ENCODE peak calls at places on chromosomes 11 and 22, in four cellular contexts. One of them, this sample, is unnamed.

GRCh38 chr11:6531267-6531752 is 34.2 kb downstream of the DNHD1 start:
- DNase-seq in lower lobe of right lung: no peak
- DNase-seq in fibroblast of pulmonary artery: peak; percentile 70
- DNase-seq in fibroblast of the aortic adventitia: peak; percentile 68
- DNase-seq in this sample: peak; percentile 66

GRCh38 chr11:8229299-8230177 is 34.1 kb downstream of the LMO1 start:
- DNase-seq in lower lobe of right lung: peak; percentile 41
- DNase-seq in fibroblast of pulmonary artery: peak; percentile 21
- DNase-seq in fibroblast of the aortic adventitia: no peak
- DNase-seq in this sample: no peak

GRCh38 chr11:112769573-112769972 is 191.6 kb upstream of the NCAM1 start:
- DNase-seq in lower lobe of right lung: no peak
- DNase-seq in fibroblast of pulmonary artery: no peak
- DNase-seq in fibroblast of the aortic adventitia: no peak
- DNase-seq in this sample: no peak

GRCh38 chr22:42792909-42793847 is 63.9 kb downstream of the ARFGAP3 start:
- DNase-seq in lower lobe of right lung: no peak
- DNase-seq in fibroblast of pulmonary artery: no peak
- DNase-seq in fibroblast of the aortic adventitia: no peak
- DNase-seq in this sample: no peak

GRCh38 chr11:3215346-3216026 is 3.1 kb downstream of the MRGPRG start:
- DNase-seq in lower lobe of right lung: no peak
- DNase-seq in fibroblast of pulmonary artery: no peak
- DNase-seq in fibroblast of the aortic adventitia: no peak
- DNase-seq in this sample: no peak

GRCh38 chr11:111532365-111532709 is 8.2 kb upstream of the LAYN start:
- DNase-seq in lower lobe of right lung: no peak
- DNase-seq in fibroblast of pulmonary artery: no peak
- DNase-seq in fibroblast of the aortic adventitia: no peak
- DNase-seq in this sample: no peak

GRCh38 chr11:118938491-118939411 is 13.0 kb upstream of the BCL9L start:
- DNase-seq in lower lobe of right lung: peak; percentile 75
- DNase-seq in fibroblast of pulmonary artery: peak; percentile 39
- DNase-seq in fibroblast of the aortic adventitia: peak; percentile 51
- DNase-seq in this sample: peak; percentile 78

GRCh38 chr11:123301696-123302400 is 106.8 kb upstream of the CLMP start:
- DNase-seq in lower lobe of right lung: peak; percentile 74
- DNase-seq in fibroblast of pulmonary artery: peak; percentile 39
- DNase-seq in fibroblast of the aortic adventitia: peak; percentile 25
- DNase-seq in this sample: peak; percentile 31

GRCh38 chr11:57476223-57476882 is 16.0 kb downstream of the RTN4RL2 start:
- DNase-seq in lower lobe of right lung: peak; percentile 71
- DNase-seq in fibroblast of pulmonary artery: no peak
- DNase-seq in fibroblast of the aortic adventitia: no peak
- DNase-seq in this sample: no peak

GRCh38 chr11:126561327-126561893 is 205.9 kb downstream of the ST3GAL4 start:
- DNase-seq in lower lobe of right lung: no peak
- DNase-seq in fibroblast of pulmonary artery: peak; percentile 76
- DNase-seq in fibroblast of the aortic adventitia: peak; percentile 75
- DNase-seq in this sample: peak; percentile 74

GRCh38 chr11:112085822-112086421 is 634 bp downstream of the TIMM8B start:
- DNase-seq in lower lobe of right lung: no peak
- DNase-seq in fibroblast of pulmonary artery: peak; percentile 31
- DNase-seq in fibroblast of the aortic adventitia: no peak
- DNase-seq in this sample: peak; percentile 49

GRCh38 chr22:50535113-50535512 is 5.3 kb upstream of the TYMP start:
- DNase-seq in lower lobe of right lung: no peak
- DNase-seq in fibroblast of pulmonary artery: no peak
- DNase-seq in fibroblast of the aortic adventitia: no peak
- DNase-seq in this sample: no peak

GRCh38 chr11:34348919-34349318 is 8.9 kb downstream of the ABTB2 start:
- DNase-seq in lower lobe of right lung: no peak
- DNase-seq in fibroblast of pulmonary artery: no peak
- DNase-seq in fibroblast of the aortic adventitia: no peak
- DNase-seq in this sample: no peak

GRCh38 chr11:29214833-29215232 is 802.0 kb downstream of the KCNA4 start:
- DNase-seq in lower lobe of right lung: no peak
- DNase-seq in fibroblast of pulmonary artery: peak; percentile 32
- DNase-seq in fibroblast of the aortic adventitia: peak; percentile 50
- DNase-seq in this sample: peak; percentile 58

GRCh38 chr22:49660794-49661781 is 166.6 kb downstream of the BRD1 start:
- DNase-seq in lower lobe of right lung: peak; percentile 37
- DNase-seq in fibroblast of pulmonary artery: no peak
- DNase-seq in fibroblast of the aortic adventitia: no peak
- DNase-seq in this sample: no peak

GRCh38 chr22:38272373-38273134 is at the start of gene TMEM184B:
- DNase-seq in lower lobe of right lung: peak; percentile 81
- DNase-seq in fibroblast of pulmonary artery: peak; percentile 73
- DNase-seq in fibroblast of the aortic adventitia: peak; percentile 66
- DNase-seq in this sample: peak; percentile 74

GRCh38 chr22:50621491-50621880 is 6.5 kb downstream of the ARSA start:
- DNase-seq in lower lobe of right lung: no peak
- DNase-seq in fibroblast of pulmonary artery: no peak
- DNase-seq in fibroblast of the aortic adventitia: no peak
- DNase-seq in this sample: no peak

GRCh38 chr11:119470316-119471266 is 47.6 kb upstream of the THY1 start:
- DNase-seq in lower lobe of right lung: no peak
- DNase-seq in fibroblast of pulmonary artery: peak; percentile 83
- DNase-seq in fibroblast of the aortic adventitia: peak; percentile 98
- DNase-seq in this sample: peak; percentile 61

GRCh38 chr22:37309221-37310074 is 27.1 kb downstream of the CYTH4 start:
- DNase-seq in lower lobe of right lung: no peak
- DNase-seq in fibroblast of pulmonary artery: no peak
- DNase-seq in fibroblast of the aortic adventitia: no peak
- DNase-seq in this sample: peak; percentile 29

GRCh38 chr22:29300467-29300806 is 6.0 kb upstream of the GAS2L1 start:
- DNase-seq in lower lobe of right lung: no peak
- DNase-seq in fibroblast of pulmonary artery: no peak
- DNase-seq in fibroblast of the aortic adventitia: no peak
- DNase-seq in this sample: no peak

GRCh38 chr11:33774356-33775063 is at the start of gene FBXO3:
- DNase-seq in lower lobe of right lung: peak; percentile 90
- DNase-seq in fibroblast of pulmonary artery: peak; percentile 81
- DNase-seq in fibroblast of the aortic adventitia: peak; percentile 76
- DNase-seq in this sample: peak; percentile 79

GRCh38 chr11:60634151-60634550 is 65.3 kb upstream of the MS4A8 start:
- DNase-seq in lower lobe of right lung: no peak
- DNase-seq in fibroblast of pulmonary artery: no peak
- DNase-seq in fibroblast of the aortic adventitia: no peak
- DNase-seq in this sample: peak; percentile 1

GRCh38 chr11:67369801-67370284 is 3.6 kb downstream of the CLCF1 start:
- DNase-seq in lower lobe of right lung: no peak
- DNase-seq in fibroblast of pulmonary artery: peak; percentile 42
- DNase-seq in fibroblast of the aortic adventitia: peak; percentile 45
- DNase-seq in this sample: peak; percentile 65
- H3K4me3 ChIP-seq in lower lobe of right lung: no peak overlapping the region
- H3K4me3 ChIP-seq in fibroblast of pulmonary artery: no peak overlapping the region
- H3K4me3 ChIP-seq in fibroblast of the aortic adventitia: peak overlapping the region; percentile 37
- H3K4me3 ChIP-seq in this sample: peak overlapping the region; percentile 1

GRCh38 chr11:1051356-1052132 is 15.0 kb upstream of the MUC6 start:
- DNase-seq in lower lobe of right lung: peak; percentile 39
- DNase-seq in fibroblast of pulmonary artery: no peak
- DNase-seq in fibroblast of the aortic adventitia: no peak
- DNase-seq in this sample: no peak
- TF ChIP-seq CTCF in lower lobe of right lung: no peak
- TF ChIP-seq CTCF in fibroblast of pulmonary artery: no peak
- TF ChIP-seq CTCF in fibroblast of the aortic adventitia: no peak
- TF ChIP-seq CTCF in this sample: no peak

GRCh38 chr11:788009-788640 is 1.8 kb downstream of the CEND1 start:
- DNase-seq in lower lobe of right lung: no peak
- DNase-seq in fibroblast of pulmonary artery: no peak
- DNase-seq in fibroblast of the aortic adventitia: no peak
- DNase-seq in this sample: no peak

GRCh38 chr11:788953-789940 is 643 bp downstream of the CEND1 start:
- DNase-seq in lower lobe of right lung: no peak
- DNase-seq in fibroblast of pulmonary artery: no peak
- DNase-seq in fibroblast of the aortic adventitia: no peak
- DNase-seq in this sample: no peak

GRCh38 chr11:790721-791564 is 1.1 kb upstream of the CEND1 start:
- DNase-seq in lower lobe of right lung: no peak
- DNase-seq in fibroblast of pulmonary artery: no peak
- DNase-seq in fibroblast of the aortic adventitia: peak; percentile 30
- DNase-seq in this sample: peak; percentile 53

GRCh38 chr11:791658-792534 is 2.0 kb upstream of the CEND1 start:
- DNase-seq in lower lobe of right lung: no peak
- DNase-seq in fibroblast of pulmonary artery: no peak
- DNase-seq in fibroblast of the aortic adventitia: no peak
- DNase-seq in this sample: no peak

GRCh38 chr11:789951-790350 is at the start of gene CEND1:
- DNase-seq in lower lobe of right lung: no peak
- DNase-seq in fibroblast of pulmonary artery: peak; percentile 49
- DNase-seq in fibroblast of the aortic adventitia: peak; percentile 57
- DNase-seq in this sample: peak; percentile 48
- H3K4me3 ChIP-seq in lower lobe of right lung: no peak within 1 kb of the TSS
- H3K4me3 ChIP-seq in fibroblast of pulmonary artery: no peak within 1 kb of the TSS
- H3K4me3 ChIP-seq in fibroblast of the aortic adventitia: peak within 1 kb of the TSS; percentile 57
- H3K4me3 ChIP-seq in this sample: no peak within 1 kb of the TSS

GRCh38 chr11:65266210-65266609 is 4.4 kb downstream of the POLA2 start:
- DNase-seq in lower lobe of right lung: no peak
- DNase-seq in fibroblast of pulmonary artery: peak; percentile 31
- DNase-seq in fibroblast of the aortic adventitia: peak; percentile 40
- DNase-seq in this sample: no peak
- TF ChIP-seq CTCF in lower lobe of right lung: no peak
- TF ChIP-seq CTCF in fibroblast of pulmonary artery: peak; percentile 55
- TF ChIP-seq CTCF in fibroblast of the aortic adventitia: peak; percentile 74
- TF ChIP-seq CTCF in this sample: peak; percentile 9

GRCh38 chr11:61752925-61753551 is 602 bp downstream of the MYRF start:
- DNase-seq in lower lobe of right lung: no peak
- DNase-seq in fibroblast of pulmonary artery: no peak
- DNase-seq in fibroblast of the aortic adventitia: no peak
- DNase-seq in this sample: no peak
- H3K4me3 ChIP-seq in lower lobe of right lung: peak overlapping the region; percentile 49
- H3K4me3 ChIP-seq in fibroblast of pulmonary artery: peak overlapping the region; percentile 64
- H3K4me3 ChIP-seq in fibroblast of the aortic adventitia: peak overlapping the region; percentile 31
- H3K4me3 ChIP-seq in this sample: peak overlapping the region; percentile 73

GRCh38 chr11:12410006-12410728 is 32.8 kb downstream of the PARVA start:
- DNase-seq in lower lobe of right lung: no peak
- DNase-seq in fibroblast of pulmonary artery: peak; percentile 60
- DNase-seq in fibroblast of the aortic adventitia: peak; percentile 56
- DNase-seq in this sample: peak; percentile 60
- TF ChIP-seq CTCF in lower lobe of right lung: no peak
- TF ChIP-seq CTCF in fibroblast of pulmonary artery: peak; percentile 32
- TF ChIP-seq CTCF in fibroblast of the aortic adventitia: peak; percentile 32
- TF ChIP-seq CTCF in this sample: peak; percentile 33

DNA sequence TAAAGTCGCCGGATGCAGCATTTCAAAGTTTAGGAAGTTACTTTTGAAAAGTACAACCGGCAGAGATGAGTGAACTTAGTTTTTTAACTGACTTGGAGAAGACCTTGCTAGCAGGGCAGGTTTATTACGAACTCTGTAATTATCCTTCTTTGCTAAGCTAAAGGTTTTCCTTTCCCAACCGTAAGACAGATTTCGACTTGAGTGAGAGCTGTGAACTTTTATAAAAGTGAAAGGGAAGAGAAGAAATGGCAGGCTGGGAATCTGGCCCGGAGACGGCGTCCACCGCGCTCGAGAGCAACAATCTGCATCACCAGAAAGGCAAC is 659 bp upstream of the TEAD1 start:
- DNase-seq in lower lobe of right lung: no peak
- DNase-seq in fibroblast of pulmonary artery: no peak
- DNase-seq in fibroblast of the aortic adventitia: no peak
- DNase-seq in this sample: no peak
- H3K4me3 ChIP-seq in lower lobe of right lung: peak overlapping the region; percentile 74
- H3K4me3 ChIP-seq in fibroblast of pulmonary artery: peak overlapping the region; percentile 71
- H3K4me3 ChIP-seq in fibroblast of the aortic adventitia: peak overlapping the region; percentile 72
- H3K4me3 ChIP-seq in this sample: peak overlapping the region; percentile 77

GRCh38 chr11:95218149-95218548 is 12.9 kb downstream of the SESN3 start:
- DNase-seq in lower lobe of right lung: no peak
- DNase-seq in fibroblast of pulmonary artery: no peak
- DNase-seq in fibroblast of the aortic adventitia: no peak
- DNase-seq in this sample: no peak
- TF ChIP-seq CTCF in lower lobe of right lung: no peak
- TF ChIP-seq CTCF in fibroblast of pulmonary artery: no peak
- TF ChIP-seq CTCF in fibroblast of the aortic adventitia: no peak
- TF ChIP-seq CTCF in this sample: no peak

GRCh38 chr11:46672381-46672839 is 28.0 kb downstream of the ARHGAP1 start:
- DNase-seq in lower lobe of right lung: no peak
- DNase-seq in fibroblast of pulmonary artery: no peak
- DNase-seq in fibroblast of the aortic adventitia: no peak
- DNase-seq in this sample: no peak

GRCh38 chr11:46673713-46674462 is 26.5 kb downstream of the ARHGAP1 start:
- DNase-seq in lower lobe of right lung: no peak
- DNase-seq in fibroblast of pulmonary artery: no peak
- DNase-seq in fibroblast of the aortic adventitia: no peak
- DNase-seq in this sample: no peak

GRCh38 chr11:46674463-46675287 is 25.7 kb downstream of the ARHGAP1 start:
- DNase-seq in lower lobe of right lung: no peak
- DNase-seq in fibroblast of pulmonary artery: no peak
- DNase-seq in fibroblast of the aortic adventitia: peak; percentile 47
- DNase-seq in this sample: peak; percentile 79

GRCh38 chr11:46669606-46670243 is 30.7 kb downstream of the ARHGAP1 start:
- DNase-seq in lower lobe of right lung: no peak
- DNase-seq in fibroblast of pulmonary artery: no peak
- DNase-seq in fibroblast of the aortic adventitia: no peak
- DNase-seq in this sample: peak; percentile 56

DNA sequence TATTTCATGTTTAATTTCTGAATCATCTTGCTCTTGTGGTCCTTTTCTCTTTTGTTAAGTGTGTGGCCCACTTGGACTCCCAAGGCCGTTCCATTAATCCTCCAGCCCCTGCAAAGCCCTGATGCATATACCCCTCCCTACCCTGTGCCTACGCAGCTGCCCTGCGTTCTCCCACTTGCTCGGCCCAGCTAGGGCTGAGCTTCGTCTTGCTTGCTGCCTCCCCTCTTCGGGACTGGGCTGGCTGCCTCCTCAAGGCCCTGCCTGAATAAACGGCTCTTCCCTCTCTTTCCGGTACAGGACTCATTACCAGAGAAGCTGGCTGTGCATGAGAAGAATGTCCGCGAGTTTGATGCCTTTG is 28.5 kb downstream of the ARHGAP1 start:
- DNase-seq in lower lobe of right lung: no peak
- DNase-seq in fibroblast of pulmonary artery: no peak
- DNase-seq in fibroblast of the aortic adventitia: no peak
- DNase-seq in this sample: no peak
- H3K4me3 ChIP-seq in lower lobe of right lung: no peak overlapping the region
- H3K4me3 ChIP-seq in fibroblast of pulmonary artery: no peak overlapping the region
- H3K4me3 ChIP-seq in fibroblast of the aortic adventitia: no peak overlapping the region
- H3K4me3 ChIP-seq in this sample: no peak overlapping the region